ENCODE peak calls at places on chromosomes 12 and 14, in four cellular contexts. E is AG04450, I is neural progenitor cell, P is lung. L is an unnamed sample.

GRCh38 chr14:22200977-22201605 is 387.9 kb downstream of the DAD1 start:
- DNase-seq in E (no peak), I (peak; percentile 57), P (no peak), L (no peak)

GRCh38 chr14:104091927-104092771 is 6.6 kb downstream of the ASPG start:
- DNase-seq in P (no peak), E (no peak), I (no peak), L (peak; percentile 76)

GRCh38 chr14:75861161-75861621 is 120.6 kb downstream of the TGFB3 start:
- DNase-seq in E (peak; percentile 34), P (no peak), I (no peak), L (no peak)

GRCh38 chr12:68733661-68734071 is 12.3 kb upstream of the SLC35E3 start:
- DNase-seq in I (no peak), P (no peak), E (peak; percentile 30), L (no peak)

GRCh38 chr14:71354801-71355200 is 447.5 kb downstream of the PCNX1 start:
- DNase-seq in P (no peak), E (no peak), I (peak; percentile 47), L (no peak)

GRCh38 chr14:24481622-24482324 is 26.3 kb downstream of the CMA1 start:
- DNase-seq in I (peak; percentile 82), P (peak; percentile 37), E (no peak), L (peak; percentile 63)

GRCh38 chr12:2287151-2287550 is 234.4 kb downstream of the CACNA1C start:
- DNase-seq in P (no peak), E (no peak), I (no peak), L (no peak)

GRCh38 chr12:72570601-72571000 is 298.4 kb downstream of the TRHDE start:
- DNase-seq in P (no peak), E (no peak), I (peak; percentile 74), L (no peak)

GRCh38 chr12:89451876-89452275 is 72.7 kb downstream of the GALNT4 start:
- DNase-seq in I (peak; percentile 74), E (peak; percentile 60), P (no peak), L (no peak)

GRCh38 chr12:12560587-12561304 is 1.9 kb downstream of the DUSP16 start:
- DNase-seq in P (peak; percentile 72), E (no peak), I (peak; percentile 25), L (peak; percentile 47)

GRCh38 chr12:25052191-25053020 is 103.5 kb upstream of the BCAT1 start:
- DNase-seq in E (no peak), P (peak; percentile 36), I (no peak), L (no peak)

GRCh38 chr12:88299567-88300101 is 157.5 kb downstream of the TMTC3 start:
- DNase-seq in I (no peak), P (no peak), E (peak; percentile 78), L (no peak)

GRCh38 chr12:112170971-112171596 is 45.7 kb downstream of the TRAFD1 start:
- DNase-seq in E (no peak), I (no peak), P (no peak), L (peak; percentile 51)

GRCh38 chr12:47773858-47774580 is 981 bp downstream of the SLC48A1 start:
- DNase-seq in P (no peak), I (no peak), E (no peak), L (peak; percentile 51)

GRCh38 chr12:9762369-9762768 is 1.7 kb upstream of the CD69 start:
- DNase-seq in P (no peak), I (no peak), E (no peak), L (no peak)

DNA sequence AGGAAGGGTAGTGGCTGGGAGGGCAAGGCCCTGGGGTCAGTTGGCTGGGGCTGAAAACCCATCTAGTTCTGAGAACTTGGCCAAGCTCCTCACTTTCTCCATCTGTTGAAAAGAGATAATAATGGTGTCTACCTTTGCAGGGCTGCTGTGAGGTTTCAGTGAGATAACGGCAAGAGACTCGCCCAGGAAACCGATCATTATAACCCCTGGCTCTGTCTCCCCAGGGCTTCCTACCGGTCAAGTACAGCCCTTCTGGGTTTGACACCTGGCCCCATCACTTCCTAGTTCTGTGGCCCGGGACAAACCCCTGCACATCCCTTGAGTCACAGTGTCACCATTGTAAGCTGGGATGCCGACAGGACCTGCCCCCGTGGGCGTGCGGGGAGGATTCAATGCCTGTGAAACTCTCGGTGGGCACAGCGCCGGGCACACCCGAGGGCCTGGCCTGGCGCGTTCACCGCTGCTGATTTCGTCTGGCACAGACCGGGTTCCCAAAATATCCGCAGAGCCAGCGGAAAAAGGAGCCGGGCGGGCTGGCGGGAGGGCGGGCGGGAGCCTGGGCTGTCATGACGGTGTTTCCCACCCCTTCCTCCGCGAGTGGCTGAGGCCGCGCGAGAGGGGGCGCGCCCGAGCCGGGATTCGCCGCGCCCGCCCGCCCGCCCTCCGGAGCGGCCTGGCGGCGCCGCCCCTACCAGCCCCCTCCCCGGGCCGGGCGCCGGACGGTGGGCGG is 4.5 kb downstream of the KMT5A start:
- DNase-seq in P (peak; percentile 76), E (no peak), I (peak; percentile 88), L (peak; percentile 90)
- H3K27ac ChIP-seq in P (peak overlapping the region; percentile 93), E (peak overlapping the region; percentile 65), I (no peak overlapping the region), L (peak overlapping the region; percentile 59)

DNA sequence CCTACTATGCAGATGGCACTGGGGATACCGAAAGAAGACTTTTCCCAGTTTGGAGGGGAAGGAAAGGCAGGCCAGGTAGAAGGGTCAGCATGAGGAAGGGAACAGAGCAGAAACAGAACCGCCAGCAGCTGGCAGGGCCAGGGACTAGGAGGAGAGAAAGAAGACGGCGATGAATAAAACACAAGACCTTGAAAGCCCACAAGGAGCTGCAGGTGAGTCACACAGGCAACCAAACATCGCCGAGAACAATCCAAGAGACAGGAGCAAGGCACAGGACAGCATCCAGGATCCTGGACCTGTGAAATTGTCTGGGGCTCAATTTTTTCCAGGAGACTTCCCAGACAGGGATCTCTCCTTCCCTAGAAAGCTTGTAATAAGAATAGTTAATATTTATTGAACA is 47.3 kb downstream of the NUAK1 start:
- DNase-seq in E (no peak), P (no peak), I (no peak), L (no peak)
- H3K27ac ChIP-seq in E (peak overlapping the region; percentile 71), P (peak overlapping the region; percentile 20), I (no peak overlapping the region), L (peak overlapping the region; percentile 34)

GRCh38 chr14:34258318-34258717 is 203.7 kb downstream of the SPTSSA start:
- DNase-seq in E (no peak), P (no peak), I (no peak), L (no peak)
- H3K27ac ChIP-seq in E (no peak overlapping the region), P (no peak overlapping the region), I (no peak overlapping the region), L (no peak overlapping the region)

GRCh38 chr12:6613776-6614512 is 6.8 kb upstream of the CHD4 start:
- DNase-seq in E (peak; percentile 93), I (peak; percentile 96), P (peak; percentile 86), L (peak; percentile 91)
- H3K27ac ChIP-seq in E (peak overlapping the region; percentile 65), I (peak overlapping the region; percentile 77), P (peak overlapping the region; percentile 87), L (peak overlapping the region; percentile 72)

GRCh38 chr14:52073251-52073650 is 4.4 kb upstream of the NID2 start:
- DNase-seq in P (no peak), E (no peak), I (no peak), L (no peak)
- H3K27ac ChIP-seq in P (no peak overlapping the region), E (no peak overlapping the region), I (no peak overlapping the region), L (no peak overlapping the region)